ENCODE peak calls at places on chromosomes 6 and 20, in ten cellular contexts. One of them, this sample, is unnamed.

GRCh38 chr20:58612021-58612700 is 38.9 kb upstream of the STX16 start:
- DNase-seq in effector CD4-positive, alpha-beta T cell: no peak
- DNase-seq in right cardiac atrium: peak; percentile 68
- DNase-seq in A172: no peak
- DNase-seq in NCI-H1417: no peak
- DNase-seq in brain microvascular endothelial cell: no peak
- DNase-seq in mucosa of gallbladder: no peak
- DNase-seq in stimulated activated CD4-positive, alpha-beta T cell treated with anti-CD3 and anti-CD28 coated beads, Interleukin-1b, Interleukin-23, amount 100 ng/mL, for 1 hour: no peak
- DNase-seq in hypothalamus: no peak
- DNase-seq in activated CD4-positive, CD25-positive, alpha-beta regulatory T cell: no peak
- DNase-seq in this sample: no peak

GRCh38 chr6:92469429-92469828 is 949.9 kb downstream of the EPHA7 start:
- DNase-seq in hypothalamus: no peak
- DNase-seq in activated CD4-positive, CD25-positive, alpha-beta regulatory T cell: no peak
- DNase-seq in right cardiac atrium: no peak
- DNase-seq in effector CD4-positive, alpha-beta T cell: no peak
- DNase-seq in stimulated activated CD4-positive, alpha-beta T cell treated with anti-CD3 and anti-CD28 coated beads, Interleukin-1b, Interleukin-23, amount 100 ng/mL, for 1 hour: no peak
- DNase-seq in NCI-H1417: no peak
- DNase-seq in brain microvascular endothelial cell: no peak
- DNase-seq in mucosa of gallbladder: no peak
- DNase-seq in A172: no peak
- DNase-seq in this sample: no peak

GRCh38 chr6:35181313-35181932 is 32.3 kb upstream of the SCUBE3 start:
- DNase-seq in effector CD4-positive, alpha-beta T cell: no peak
- DNase-seq in stimulated activated CD4-positive, alpha-beta T cell treated with anti-CD3 and anti-CD28 coated beads, Interleukin-1b, Interleukin-23, amount 100 ng/mL, for 1 hour: no peak
- DNase-seq in right cardiac atrium: no peak
- DNase-seq in mucosa of gallbladder: no peak
- DNase-seq in activated CD4-positive, CD25-positive, alpha-beta regulatory T cell: no peak
- DNase-seq in brain microvascular endothelial cell: no peak
- DNase-seq in hypothalamus: no peak
- DNase-seq in A172: peak; percentile 8
- DNase-seq in NCI-H1417: no peak
- DNase-seq in this sample: no peak

GRCh38 chr20:3697588-3698235 is 14.7 kb downstream of the SIGLEC1 start:
- DNase-seq in A172: no peak
- DNase-seq in NCI-H1417: no peak
- DNase-seq in effector CD4-positive, alpha-beta T cell: no peak
- DNase-seq in hypothalamus: no peak
- DNase-seq in right cardiac atrium: no peak
- DNase-seq in stimulated activated CD4-positive, alpha-beta T cell treated with anti-CD3 and anti-CD28 coated beads, Interleukin-1b, Interleukin-23, amount 100 ng/mL, for 1 hour: no peak
- DNase-seq in mucosa of gallbladder: no peak
- DNase-seq in activated CD4-positive, CD25-positive, alpha-beta regulatory T cell: no peak
- DNase-seq in brain microvascular endothelial cell: no peak
- DNase-seq in this sample: peak; percentile 47

GRCh38 chr6:125867483-125867935 is 76.7 kb downstream of the NCOA7 start:
- DNase-seq in activated CD4-positive, CD25-positive, alpha-beta regulatory T cell: no peak
- DNase-seq in A172: peak; percentile 63
- DNase-seq in stimulated activated CD4-positive, alpha-beta T cell treated with anti-CD3 and anti-CD28 coated beads, Interleukin-1b, Interleukin-23, amount 100 ng/mL, for 1 hour: no peak
- DNase-seq in hypothalamus: no peak
- DNase-seq in effector CD4-positive, alpha-beta T cell: no peak
- DNase-seq in brain microvascular endothelial cell: no peak
- DNase-seq in right cardiac atrium: no peak
- DNase-seq in mucosa of gallbladder: no peak
- DNase-seq in NCI-H1417: peak; percentile 4
- DNase-seq in this sample: peak; percentile 87

GRCh38 chr6:13251242-13251641 is 77.1 kb downstream of the TBC1D7 start:
- DNase-seq in stimulated activated CD4-positive, alpha-beta T cell treated with anti-CD3 and anti-CD28 coated beads, Interleukin-1b, Interleukin-23, amount 100 ng/mL, for 1 hour: no peak
- DNase-seq in hypothalamus: no peak
- DNase-seq in activated CD4-positive, CD25-positive, alpha-beta regulatory T cell: no peak
- DNase-seq in right cardiac atrium: no peak
- DNase-seq in NCI-H1417: no peak
- DNase-seq in effector CD4-positive, alpha-beta T cell: no peak
- DNase-seq in brain microvascular endothelial cell: no peak
- DNase-seq in A172: no peak
- DNase-seq in mucosa of gallbladder: no peak
- DNase-seq in this sample: no peak

GRCh38 chr6:155755452-155755851 is 299.8 kb upstream of the NOX3 start:
- DNase-seq in A172: no peak
- DNase-seq in hypothalamus: no peak
- DNase-seq in activated CD4-positive, CD25-positive, alpha-beta regulatory T cell: no peak
- DNase-seq in mucosa of gallbladder: no peak
- DNase-seq in NCI-H1417: no peak
- DNase-seq in stimulated activated CD4-positive, alpha-beta T cell treated with anti-CD3 and anti-CD28 coated beads, Interleukin-1b, Interleukin-23, amount 100 ng/mL, for 1 hour: no peak
- DNase-seq in effector CD4-positive, alpha-beta T cell: no peak
- DNase-seq in right cardiac atrium: no peak
- DNase-seq in brain microvascular endothelial cell: no peak
- DNase-seq in this sample: no peak

GRCh38 chr6:11276228-11276627 is 43.8 kb upstream of the NEDD9 start:
- DNase-seq in hypothalamus: no peak
- DNase-seq in right cardiac atrium: no peak
- DNase-seq in NCI-H1417: no peak
- DNase-seq in effector CD4-positive, alpha-beta T cell: no peak
- DNase-seq in stimulated activated CD4-positive, alpha-beta T cell treated with anti-CD3 and anti-CD28 coated beads, Interleukin-1b, Interleukin-23, amount 100 ng/mL, for 1 hour: no peak
- DNase-seq in A172: no peak
- DNase-seq in activated CD4-positive, CD25-positive, alpha-beta regulatory T cell: no peak
- DNase-seq in brain microvascular endothelial cell: no peak
- DNase-seq in mucosa of gallbladder: no peak
- DNase-seq in this sample: no peak